ENCODE peak calls at places on chromosomes 6 and 20, in ten cellular contexts. A, D, J, M, X, I, H, W, E and L are unnamed samples.

GRCh38 chr6:150846641-150847040 is 18.9 kb upstream of the MTHFD1L start:
- DNase-seq in A (no peak), D (peak; percentile 12), J (no peak), M (no peak), X (no peak), I (no peak), H (no peak), W (no peak), E (no peak), L (no peak)

GRCh38 chr20:18853946-18854646 is 40.5 kb downstream of the SCP2D1 start:
- DNase-seq in A (no peak), D (no peak), J (no peak), M (no peak), X (no peak), I (no peak), H (no peak), W (no peak), E (no peak), L (no peak)

GRCh38 chr6:138105880-138106664 is 1.1 kb downstream of the PERP start:
- DNase-seq in A (no peak), D (peak; percentile 14), J (no peak), M (peak; percentile 40), X (no peak), I (no peak), H (no peak), W (no peak), E (no peak), L (no peak)

GRCh38 chr6:45483021-45483420 is 105.3 kb upstream of the SUPT3H start:
- DNase-seq in A (no peak), D (peak; percentile 97), J (no peak), M (no peak), X (no peak), I (no peak), H (no peak), W (no peak), E (peak; percentile 76), L (no peak)

GRCh38 chr6:112639436-112639835 is 292.3 kb downstream of the RFPL4B start:
- DNase-seq in A (no peak), D (peak; percentile 86), J (peak; percentile 65), M (no peak), X (no peak), I (no peak), H (no peak), W (no peak), E (no peak), L (no peak)

GRCh38 chr6:2658788-2659187 is 91.9 kb downstream of the MYLK4 start:
- DNase-seq in A (no peak), D (no peak), J (no peak), M (no peak), X (no peak), I (no peak), H (no peak), W (no peak), E (peak; percentile 50), L (no peak)

GRCh38 chr20:13661070-13661687 is 22.4 kb upstream of the TASP1 start:
- DNase-seq in A (no peak), D (peak; percentile 24), J (no peak), M (no peak), X (no peak), I (no peak), H (no peak), W (no peak), E (peak; percentile 14), L (no peak)

GRCh38 chr6:140062042-140063041 is 687.9 kb upstream of the CITED2 start:
- DNase-seq in A (peak; percentile 59), D (peak; percentile 98), J (peak; percentile 85), M (no peak), X (peak; percentile 46), I (peak; percentile 59), H (peak; percentile 71), W (peak; percentile 72), E (peak; percentile 97), L (no peak)

GRCh38 chr20:41393705-41394066 is 27.1 kb upstream of the EMILIN3 start:
- DNase-seq in A (no peak), D (no peak), J (no peak), M (no peak), X (no peak), I (peak; percentile 30), H (no peak), W (no peak), E (no peak), L (no peak)

GRCh38 chr6:82182756-82183155 is 64.8 kb downstream of the IBTK start:
- DNase-seq in A (no peak), D (peak; percentile 14), J (no peak), M (no peak), X (no peak), I (no peak), H (no peak), W (no peak), E (peak; percentile 27), L (no peak)

GRCh38 chr6:64732888-64733287 is 974.1 kb downstream of the EYS start:
- DNase-seq in A (no peak), D (peak; percentile 19), J (no peak), M (no peak), X (no peak), I (no peak), H (no peak), W (no peak), E (peak; percentile 71), L (no peak)

GRCh38 chr20:16189371-16189770 is 383.9 kb downstream of the KIF16B start:
- DNase-seq in A (no peak), D (no peak), J (no peak), M (no peak), X (no peak), I (no peak), H (no peak), W (no peak), E (no peak), L (no peak)

GRCh38 chr6:24719125-24719931 is at the start of gene C6orf62:
- DNase-seq in A (no peak), D (no peak), J (peak; percentile 51), M (peak; percentile 53), X (no peak), I (peak; percentile 26), H (no peak), W (no peak), E (peak; percentile 25), L (no peak)

GRCh38 chr6:9745476-9745875 is 669.4 kb downstream of the TFAP2A start:
- DNase-seq in A (no peak), D (no peak), J (peak; percentile 11), M (no peak), X (no peak), I (no peak), H (no peak), W (no peak), E (peak; percentile 6), L (no peak)

GRCh38 chr6:38091626-38092025 is 272.1 kb downstream of the ZFAND3 start:
- DNase-seq in A (no peak), D (no peak), J (peak; percentile 4), M (no peak), X (no peak), I (no peak), H (no peak), W (no peak), E (no peak), L (no peak)

GRCh38 chr6:220736-221475 is 71.4 kb upstream of the DUSP22 start:
- DNase-seq in A (no peak), D (peak; percentile 35), J (no peak), M (no peak), X (no peak), I (no peak), H (no peak), W (no peak), E (no peak), L (peak; percentile 13)

DNA sequence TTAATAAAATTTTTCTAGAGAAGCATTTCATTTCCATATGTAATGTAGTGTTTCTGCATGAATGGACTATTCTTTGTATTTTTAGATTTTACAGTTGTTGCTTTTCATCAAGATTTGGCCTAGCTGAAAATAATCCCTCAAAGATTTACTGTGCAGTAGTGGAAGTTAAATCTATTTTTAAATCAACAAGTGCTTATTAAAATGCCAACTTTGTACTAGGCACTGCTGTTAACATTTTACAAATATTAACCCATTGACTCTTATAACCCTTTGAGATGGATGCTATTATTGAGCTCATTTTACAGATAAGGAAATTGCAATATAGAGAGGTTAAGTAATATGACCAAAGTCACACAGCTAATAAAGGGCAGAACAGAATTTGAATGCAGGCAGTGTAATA is 274.5 kb downstream of the NKAIN2 start:
- DNase-seq in A (no peak), D (no peak), J (no peak), M (no peak), X (no peak), I (no peak), H (no peak), W (no peak), E (no peak), L (no peak)
- H3K4me1 ChIP-seq in A (no peaks in the 10 kb centered on the region), D (no peaks in the 10 kb centered on the region), J (peaks cover 14% of the 10 kb centered on the region), M (no peaks in the 10 kb centered on the region), X (no peaks in the 10 kb centered on the region), I (no peaks in the 10 kb centered on the region), H (no peaks in the 10 kb centered on the region), W (no peaks in the 10 kb centered on the region), E (peaks cover 14% of the 10 kb centered on the region), L (no peaks in the 10 kb centered on the region)

GRCh38 chr6:125196613-125197012 is 43.0 kb downstream of the TPD52L1 start:
- DNase-seq in A (no peak), D (no peak), J (no peak), M (no peak), X (no peak), I (no peak), H (no peak), W (no peak), E (no peak), L (no peak)
- H3K4me3 ChIP-seq in A (no peak overlapping the region), D (no peak overlapping the region), J (no peak overlapping the region), M (no peak overlapping the region), X (peak overlapping the region; percentile 37), I (no peak overlapping the region), H (no peak overlapping the region), W (no peak overlapping the region), E (no peak overlapping the region), L (no peak overlapping the region)

DNA sequence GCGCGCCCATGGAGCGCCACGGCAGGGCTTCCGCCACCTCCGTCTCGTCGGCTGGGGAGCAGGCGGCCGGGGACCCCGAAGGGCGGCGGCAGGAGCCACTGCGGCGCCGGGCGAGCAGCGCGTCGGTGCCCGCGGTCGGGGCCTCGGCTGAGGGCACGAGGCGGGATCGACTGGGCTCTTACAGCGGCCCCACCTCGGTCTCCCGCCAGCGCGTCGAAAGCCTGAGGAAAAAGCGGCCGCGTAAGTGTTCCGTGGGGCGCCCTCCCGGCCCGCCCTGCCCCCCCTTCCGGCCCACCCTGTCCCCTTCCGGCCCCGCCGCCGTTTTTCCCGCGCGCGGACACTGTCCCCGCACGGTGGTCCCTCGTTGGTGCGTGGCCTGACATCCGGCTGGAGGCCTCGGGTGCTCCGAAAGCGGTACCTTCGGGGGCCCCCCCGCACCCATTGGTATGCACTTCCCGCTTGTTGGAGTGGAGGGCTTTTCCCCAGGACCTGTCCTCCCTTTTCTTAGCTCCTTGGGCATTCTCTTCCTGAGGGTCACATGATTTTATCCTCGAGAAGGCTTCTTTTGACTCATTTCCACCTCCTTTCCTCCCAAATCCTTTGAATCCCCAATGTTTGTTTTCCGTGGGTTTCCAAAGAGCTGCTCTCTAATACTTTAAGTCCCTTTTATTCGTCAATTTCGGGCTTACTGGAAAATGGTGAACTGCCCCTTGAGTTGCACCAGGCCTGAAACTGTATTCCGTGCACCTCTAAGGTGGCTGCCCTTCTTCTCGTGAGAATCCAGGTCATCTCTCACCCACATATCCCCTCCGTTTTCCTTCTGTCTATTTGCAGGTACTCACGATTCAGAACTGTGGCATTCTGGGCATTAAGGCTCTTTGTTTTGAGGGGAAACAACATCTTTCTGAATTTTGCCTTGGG is 562 bp downstream of the PANK2 start:
- DNase-seq in A (no peak), D (no peak), J (peak; percentile 46), M (peak; percentile 63), X (peak; percentile 37), I (peak; percentile 58), H (no peak), W (peak; percentile 74), E (no peak), L (no peak)
- TF ChIP-seq CTCF in A (no peak), D (no peak), J (no peak), M (no peak), X (no peak), I (no peak), H (no peak), W (no peak), E (no peak), L (no peak)

GRCh38 chr6:116012966-116013365 is 47.7 kb downstream of the FRK start:
- DNase-seq in A (no peak), D (no peak), J (no peak), M (no peak), X (no peak), I (no peak), H (no peak), W (no peak), E (no peak), L (no peak)
- H3K4me1 ChIP-seq in A (no peaks in the 10 kb centered on the region), D (peaks cover 2% of the 10 kb centered on the region), J (peaks cover 49% of the 10 kb centered on the region), M (peaks cover 3% of the 10 kb centered on the region), X (peaks cover 87% of the 10 kb centered on the region), I (peaks cover 68% of the 10 kb centered on the region), H (no peaks in the 10 kb centered on the region), W (peaks cover 39% of the 10 kb centered on the region), E (no peaks in the 10 kb centered on the region), L (peaks cover 9% of the 10 kb centered on the region)